ENCODE peak calls at places on chromosomes 2 and 18, in five cellular contexts. A is HepG2, D is HCT116, M is GM12878, H is H1. F is an unnamed sample.

GRCh38 chr2:161676902-161677496 is 52.8 kb downstream of the SLC4A10 start:
- DNase-seq in A (no peak), D (no peak), M (no peak), H (no peak), F (no peak)

GRCh38 chr2:234245945-234246344 is 195.4 kb downstream of the SPP2 start:
- DNase-seq in A (no peak), D (no peak), M (no peak), H (no peak), F (no peak)

GRCh38 chr2:173187911-173188788 is 112.5 kb downstream of the MAP3K20 start:
- DNase-seq in A (no peak), D (no peak), M (no peak), H (no peak), F (no peak)

GRCh38 chr2:54558188-54558975 is 102.3 kb downstream of the SPTBN1 start:
- DNase-seq in A (peak), D (peak), M (no peak), H (peak), F (peak)

GRCh38 chr2:26245810-26246209 is 1.1 kb downstream of the HADHB start:
- DNase-seq in A (peak), D (no peak), M (peak), H (no peak), F (no peak)

GRCh38 chr2:120323807-120324399 is 22.0 kb upstream of the INHBB start:
- DNase-seq in A (no peak), D (no peak), M (no peak), H (no peak), F (no peak)

GRCh38 chr2:26768759-26769500 is 4.8 kb downstream of the SLC35F6 start:
- DNase-seq in A (no peak), D (peak), M (no peak), H (no peak), F (no peak)

GRCh38 chr18:78192044-78192443 is 787.6 kb upstream of the SALL3 start:
- DNase-seq in A (no peak), D (no peak), M (no peak), H (no peak), F (no peak)

GRCh38 chr2:178884440-178884839 is 77.2 kb upstream of the TTN start:
- DNase-seq in A (no peak), D (no peak), M (no peak), H (no peak), F (no peak)

GRCh38 chr2:20052872-20053281 is 1.4 kb upstream of the LAPTM4A start:
- DNase-seq in A (no peak), D (peak), M (no peak), H (no peak), F (no peak)

GRCh38 chr2:162344617-162344950 is 652 bp downstream of the GCA start:
- DNase-seq in A (peak), D (no peak), M (no peak), H (no peak), F (no peak)

GRCh38 chr2:120828066-120828465 is 92.4 kb downstream of the GLI2 start:
- DNase-seq in A (no peak), D (no peak), M (no peak), H (no peak), F (no peak)

GRCh38 chr18:68033466-68033865 is 516.9 kb upstream of the DSEL start:
- DNase-seq in A (no peak), D (no peak), M (no peak), H (no peak), F (no peak)

GRCh38 chr2:242058116-242058680 is 188.7 kb downstream of the RTP5 start:
- DNase-seq in A (no peak), D (no peak), M (no peak), H (no peak), F (no peak)

GRCh38 chr2:218853766-218854165 is 5.8 kb upstream of the WNT6 start:
- DNase-seq in A (no peak), D (no peak), M (no peak), H (no peak), F (no peak)

GRCh38 chr2:202032841-202033316 is 776 bp upstream of the FZD7 start:
- DNase-seq in A (no peak), D (peak), M (no peak), H (peak), F (peak)

GRCh38 chr2:114049826-114050225 is 159.9 kb downstream of the ACTR3 start:
- DNase-seq in A (no peak), D (no peak), M (no peak), H (no peak), F (no peak)

GRCh38 chr2:227862741-227863588 is 8.5 kb upstream of the DAW1 start:
- DNase-seq in A (peak), D (peak), M (no peak), H (peak), F (no peak)

GRCh38 chr2:20107776-20108175 is 56.3 kb upstream of the LAPTM4A start:
- DNase-seq in A (no peak), D (no peak), M (no peak), H (no peak), F (no peak)

GRCh38 chr2:236674646-236675045 is 105.0 kb downstream of the ACKR3 start:
- DNase-seq in A (no peak), D (no peak), M (no peak), H (no peak), F (no peak)

DNA sequence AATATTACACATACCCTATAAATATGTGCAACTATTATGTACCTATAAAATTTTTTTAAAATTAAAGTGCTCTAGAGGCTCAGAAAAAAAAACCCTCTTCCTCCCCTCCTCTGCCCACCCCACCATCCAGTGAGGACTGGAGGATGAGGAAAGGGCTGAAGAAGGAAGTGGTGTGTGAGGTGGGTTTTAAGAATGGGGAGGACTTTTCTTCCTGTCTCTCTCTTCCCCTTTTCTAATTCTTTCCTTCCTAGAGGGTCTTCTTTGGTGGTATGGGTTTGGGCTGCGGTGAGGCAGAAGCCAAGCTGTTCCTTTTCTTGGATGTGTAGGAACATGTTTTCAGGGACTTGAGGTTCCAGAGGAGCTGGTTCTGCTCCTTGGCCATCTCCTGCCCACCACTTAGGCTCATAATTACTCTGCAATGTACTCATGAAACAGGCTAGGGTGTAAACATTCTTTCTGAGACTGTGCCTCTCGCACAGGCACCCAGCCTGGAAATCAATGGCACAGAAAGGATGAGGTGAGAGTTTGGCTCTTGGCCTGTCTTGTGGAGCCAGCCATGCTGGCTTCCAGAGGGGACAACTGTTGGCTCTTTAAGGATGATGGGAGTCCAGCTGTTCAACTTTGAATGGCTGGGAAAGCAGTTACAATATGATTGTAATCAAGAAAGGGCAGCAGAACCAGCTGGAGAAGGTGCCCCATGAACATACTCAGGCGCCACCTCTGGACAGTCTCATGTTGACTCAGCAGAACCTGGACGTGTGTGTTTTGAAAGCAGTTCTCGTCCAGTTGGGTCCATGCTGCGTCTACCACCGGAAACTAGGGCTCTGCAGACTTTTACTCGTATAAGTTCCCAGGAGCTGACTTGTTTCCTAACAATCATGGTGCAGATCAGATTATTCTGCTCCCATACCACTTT is 38.3 kb downstream of the IL1RL2 start:
- DNase-seq in A (peak), D (no peak), M (no peak), H (no peak), F (peak)
- TF ChIP-seq JUND in A (no peak), D (no peak), M (no peak), H (no peak), F (no peak)

GRCh38 chr2:45780541-45781463 is 129.3 kb downstream of the PRKCE start:
- DNase-seq in A (no peak), D (no peak), M (no peak), H (no peak), F (no peak)
- TF ChIP-seq JUND in A (no peak), D (no peak), M (no peak), H (no peak), F (no peak)

GRCh38 chr2:513981-514706 is 163.1 kb downstream of the TMEM18 start:
- DNase-seq in A (no peak), D (no peak), M (no peak), H (no peak), F (no peak)
- TF ChIP-seq JUND in A (no peak), D (no peak), M (no peak), H (no peak), F (no peak)

DNA sequence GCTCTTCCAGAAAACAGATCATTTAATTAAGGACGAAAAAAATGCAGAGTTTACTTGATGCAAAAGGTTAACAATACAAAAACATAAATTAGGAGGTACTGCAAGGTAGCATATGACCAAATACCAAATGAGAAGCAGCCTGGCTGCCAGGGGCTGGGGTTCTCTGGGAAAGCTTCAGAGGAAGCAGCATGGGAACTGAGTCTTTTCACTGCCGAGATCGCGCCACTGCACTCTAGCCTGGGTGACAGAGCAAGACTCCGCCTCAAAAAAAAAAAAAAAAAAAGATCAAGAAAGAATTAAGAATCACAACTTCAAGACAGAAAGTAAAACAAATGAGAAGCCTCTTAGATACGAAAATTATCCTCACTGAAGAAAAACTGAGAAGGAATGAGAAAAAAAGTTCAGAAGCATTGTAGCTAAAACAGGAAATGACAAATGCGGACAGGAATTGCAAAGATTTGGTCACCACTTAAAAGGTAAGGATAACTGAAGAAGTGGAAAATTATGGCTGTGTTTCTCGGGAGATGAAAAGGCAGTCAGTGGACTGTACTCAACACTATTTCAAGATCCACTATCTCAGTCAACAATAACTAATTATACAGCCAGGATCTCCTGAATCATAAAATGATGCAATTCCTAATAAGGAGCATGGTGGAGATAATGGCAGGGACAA is 4.3 kb downstream of the SEPTIN10 start:
- DNase-seq in A (no peak), D (peak), M (no peak), H (no peak), F (no peak)
- TF ChIP-seq JUND in A (no peak), D (peak), M (no peak), H (no peak), F (no peak)

F was measured in T47D.